ENCODE peak calls at places on chromosome 5, in eight cellular contexts. I, P, K, C, D, W, R and F are unnamed samples.

GRCh38 chr5:56506586-56506985 is 273.5 kb upstream of the ANKRD55 start:
- DNase-seq in K (no peak), I (no peak), W (no peak), C (peak), R (no peak), D (no peak), P (no peak), F (no peak)

GRCh38 chr5:118882666-118883065 is 105.7 kb downstream of the DTWD2 start:
- DNase-seq in P (no peak), W (no peak), R (no peak), I (no peak), D (no peak), C (no peak), K (no peak), F (peak)

GRCh38 chr5:89769975-89770374 is 639.6 kb downstream of the CETN3 start:
- DNase-seq in P (no peak), R (no peak), K (no peak), D (no peak), I (no peak), W (no peak), C (peak), F (no peak)

GRCh38 chr5:72082048-72082447 is 25.2 kb upstream of the MAP1B start:
- DNase-seq in I (no peak), C (no peak), D (no peak), P (no peak), W (no peak), K (no peak), R (no peak), F (no peak)

GRCh38 chr5:82664711-82665110 is 386.6 kb upstream of the RPS23 start:
- DNase-seq in C (no peak), I (no peak), R (no peak), D (no peak), W (peak), P (no peak), K (no peak), F (no peak)

GRCh38 chr5:312845-313244 is 8.7 kb upstream of the AHRR start:
- DNase-seq in K (no peak), I (no peak), P (no peak), D (no peak), R (no peak), C (no peak), W (no peak), F (no peak)

GRCh38 chr5:135814254-135814653 is 20.2 kb upstream of the SLC25A48 start:
- DNase-seq in R (no peak), K (no peak), I (no peak), D (no peak), P (no peak), C (no peak), W (no peak), F (no peak)

GRCh38 chr5:61840354-61840753 is 465.7 kb upstream of the KIF2A start:
- DNase-seq in R (no peak), W (no peak), K (no peak), D (no peak), I (no peak), P (no peak), C (no peak), F (no peak)

GRCh38 chr5:179330186-179330900 is 14.9 kb downstream of the ADAMTS2 start:
- DNase-seq in D (no peak), R (no peak), P (no peak), I (no peak), C (no peak), W (no peak), K (no peak), F (no peak)

GRCh38 chr5:131496400-131496713 is 138.7 kb downstream of the RAPGEF6 start:
- DNase-seq in D (no peak), C (no peak), W (peak), R (no peak), K (no peak), I (no peak), P (no peak), F (peak)

GRCh38 chr5:68316469-68316868 is 100.9 kb downstream of the PIK3R1 start:
- DNase-seq in R (no peak), W (no peak), I (no peak), C (no peak), D (no peak), P (no peak), K (no peak), F (no peak)

GRCh38 chr5:125597338-125597737 is 825.9 kb upstream of the GRAMD2B start:
- DNase-seq in I (no peak), C (peak), K (no peak), D (no peak), R (no peak), W (no peak), P (no peak), F (no peak)

GRCh38 chr5:173180331-173180730 is 36.0 kb downstream of the BNIP1 start:
- DNase-seq in R (no peak), P (no peak), D (no peak), C (no peak), K (no peak), W (no peak), I (no peak), F (no peak)

GRCh38 chr5:142506756-142507155 is 179.1 kb downstream of the FGF1 start:
- DNase-seq in D (no peak), I (no peak), R (no peak), P (no peak), W (no peak), C (no peak), K (no peak), F (no peak)

GRCh38 chr5:108579236-108579635 is 168.5 kb upstream of the FER start:
- DNase-seq in I (no peak), D (no peak), P (no peak), C (no peak), W (no peak), K (no peak), R (no peak), F (no peak)

GRCh38 chr5:42399702-42400101 is 23.5 kb upstream of the GHR start:
- DNase-seq in P (no peak), C (no peak), W (no peak), D (no peak), I (no peak), K (no peak), R (no peak), F (no peak)